ENCODE peak calls at places on chromosome X, in nine cellular contexts. Z, I, T, U, V, B, D, S and J are unnamed samples.

GRCh38 chrX:153700967-153701366 is 13.2 kb downstream of the SLC6A8 start:
- DNase-seq in Z (no peak), S (no peak), V (no peak), T (no peak), I (no peak), B (no peak), D (no peak), U (no peak), J (no peak)

GRCh38 chrX:133302775-133303445 is 84.8 kb upstream of the TFDP3 start:
- DNase-seq in I (no peak), V (peak; percentile 62), S (no peak), D (no peak), T (no peak), B (no peak), Z (no peak), U (no peak), J (no peak)

GRCh38 chrX:39759526-39760224 is 338.1 kb downstream of the BCOR start:
- DNase-seq in D (peak; percentile 66), Z (no peak), I (no peak), B (peak; percentile 53), T (peak; percentile 39), U (peak; percentile 45), S (no peak), V (peak; percentile 19), J (no peak)

GRCh38 chrX:47143894-47144625 is 442 bp downstream of the NDUFB11 start:
- DNase-seq in D (no peak), V (no peak), Z (no peak), U (peak; percentile 61), T (peak; percentile 72), I (peak; percentile 59), S (no peak), B (no peak), J (peak; percentile 55)

GRCh38 chrX:113743069-113743468 is 840.8 kb upstream of the HTR2C start:
- DNase-seq in U (no peak), Z (no peak), I (no peak), D (no peak), S (peak; percentile 50), V (no peak), B (no peak), T (no peak), J (no peak)

GRCh38 chrX:11757397-11757728 is 674 bp upstream of the MSL3 start:
- DNase-seq in S (peak; percentile 4), T (no peak), V (no peak), Z (no peak), B (no peak), U (no peak), I (no peak), D (no peak), J (no peak)

GRCh38 chrX:103063191-103063845 is 653 bp downstream of the BEX1 start:
- DNase-seq in I (peak; percentile 60), D (no peak), T (peak; percentile 78), U (no peak), B (no peak), S (no peak), V (peak; percentile 43), Z (no peak), J (peak; percentile 2)

GRCh38 chrX:56986138-56986537 is 9.2 kb downstream of the SPIN3 start:
- DNase-seq in I (no peak), D (no peak), V (no peak), T (no peak), B (no peak), S (no peak), U (no peak), Z (no peak), J (no peak)

GRCh38 chrX:153443476-153444332 is 2.2 kb downstream of the TREX2 start:
- DNase-seq in D (no peak), V (peak; percentile 47), I (no peak), Z (no peak), T (no peak), B (no peak), S (no peak), U (no peak), J (peak; percentile 7)

GRCh38 chrX:50067435-50068292 is 133.1 kb downstream of the AKAP4 start:
- DNase-seq in B (no peak), I (peak; percentile 79), Z (no peak), V (no peak), U (peak; percentile 5), S (no peak), T (peak; percentile 66), D (no peak), J (no peak)

GRCh38 chrX:104668550-104668949 is 102.6 kb downstream of the IL1RAPL2 start:
- DNase-seq in D (no peak), U (peak; percentile 0), I (peak; percentile 33), B (no peak), Z (no peak), S (no peak), V (peak; percentile 57), T (no peak), J (no peak)

GRCh38 chrX:5528057-5528456 is 700.6 kb downstream of the NLGN4X start:
- DNase-seq in I (no peak), S (no peak), D (no peak), B (no peak), V (no peak), Z (no peak), T (no peak), U (no peak), J (no peak)

GRCh38 chrX:155718964-155719586 is 106.3 kb upstream of the TMLHE start:
- DNase-seq in Z (no peak), D (no peak), V (no peak), U (no peak), T (no peak), B (no peak), I (no peak), S (no peak), J (no peak)

GRCh38 chrX:38864165-38864564 is 62.9 kb downstream of the MID1IP1 start:
- DNase-seq in T (no peak), I (no peak), S (no peak), D (no peak), V (no peak), B (no peak), Z (no peak), U (no peak), J (no peak)

GRCh38 chrX:137031517-137032377 is 2.0 kb downstream of the GPR101 start:
- DNase-seq in U (no peak), S (peak; percentile 65), V (peak; percentile 48), D (no peak), T (peak; percentile 72), B (no peak), Z (no peak), I (peak; percentile 68), J (no peak)

GRCh38 chrX:147875866-147876596 is 35.7 kb upstream of the FMR1 start:
- DNase-seq in U (no peak), V (no peak), Z (no peak), B (no peak), I (no peak), D (no peak), T (no peak), S (no peak), J (no peak)

GRCh38 chrX:107857815-107858214 is 32.1 kb downstream of the MID2 start:
- DNase-seq in I (no peak), D (no peak), B (no peak), Z (no peak), T (no peak), S (no peak), U (no peak), V (no peak), J (no peak)

GRCh38 chrX:109782994-109783711 is 50.1 kb upstream of the ACSL4 start:
- DNase-seq in V (no peak), Z (no peak), T (no peak), D (no peak), I (no peak), B (no peak), U (no peak), S (no peak), J (no peak)

GRCh38 chrX:44667771-44668170 is 125.1 kb upstream of the FUNDC1 start:
- DNase-seq in B (no peak), V (no peak), Z (no peak), T (no peak), I (no peak), U (no peak), S (no peak), D (no peak), J (no peak)

GRCh38 chrX:103789004-103789403 is 12.4 kb downstream of the PLP1 start:
- DNase-seq in U (no peak), S (no peak), D (no peak), T (no peak), I (no peak), B (no peak), Z (no peak), V (no peak), J (no peak)

GRCh38 chrX:81900522-81900921 is 698.6 kb downstream of the SH3BGRL start:
- DNase-seq in B (no peak), Z (no peak), U (no peak), D (no peak), I (no peak), V (peak; percentile 54), S (no peak), T (no peak), J (no peak)
- TF ChIP-seq CTCF in B (no peak), Z (no peak), U (no peak), D (no peak), I (no peak), V (no peak), S (no peak), T (no peak), J (no peak)

DNA sequence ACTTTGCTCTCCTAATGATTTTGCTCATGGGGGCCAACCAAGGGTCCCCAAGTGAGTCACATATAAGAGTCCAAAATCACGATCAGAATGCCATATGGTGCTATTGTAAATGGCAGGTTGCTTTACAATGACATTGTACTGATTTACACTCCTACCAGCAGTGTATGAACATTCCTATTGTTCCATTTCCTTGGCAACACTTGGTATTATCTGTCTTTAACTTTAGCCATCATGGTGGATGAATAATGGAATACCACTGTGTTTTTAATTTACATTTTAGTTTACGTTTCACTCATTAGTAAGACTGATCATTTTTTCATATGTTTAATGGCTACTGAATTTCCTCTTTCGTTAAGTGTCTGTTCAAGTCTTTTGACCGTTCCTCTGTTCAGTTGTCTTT is 96.5 kb downstream of the NYX start:
- DNase-seq in V (no peak), D (no peak), U (no peak), T (no peak), I (no peak), B (no peak), Z (no peak), S (no peak), J (no peak)
- H3K27ac ChIP-seq in V (no peak overlapping the region), D (no peak overlapping the region), U (no peak overlapping the region), T (no peak overlapping the region), I (no peak overlapping the region), B (no peak overlapping the region), Z (no peak overlapping the region), S (no peak overlapping the region), J (no peak overlapping the region)

GRCh38 chrX:68710870-68711576 is 63.6 kb downstream of the STARD8 start:
- DNase-seq in V (peak; percentile 65), Z (no peak), U (peak; percentile 73), T (peak; percentile 73), D (no peak), I (peak; percentile 76), B (peak; percentile 52), S (no peak), J (peak; percentile 54)
- TF ChIP-seq CTCF in V (peak; percentile 77), Z (no peak), U (peak; percentile 54), T (peak; percentile 68), D (peak; percentile 35), I (peak; percentile 83), B (peak; percentile 37), S (peak; percentile 41), J (no peak)

DNA sequence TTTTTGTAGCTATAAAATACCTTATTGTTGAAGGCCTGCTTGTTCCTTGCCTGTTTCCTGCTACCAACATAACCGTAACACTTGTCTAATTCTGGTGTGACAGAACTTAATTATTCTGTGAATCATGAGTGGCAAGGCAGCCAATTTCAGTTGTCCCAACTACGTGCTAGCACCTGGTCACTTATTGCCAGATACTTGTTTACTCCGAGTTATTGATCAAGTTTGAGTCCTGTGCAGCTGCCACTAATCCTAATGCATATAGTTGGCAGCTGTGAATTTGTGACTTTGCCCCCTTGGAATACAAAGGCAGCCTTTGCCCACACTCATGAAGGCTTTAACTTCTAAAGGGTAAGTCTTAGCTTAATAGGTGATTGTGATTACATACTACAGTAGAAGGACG is 7.8 kb upstream of the RNF128 start:
- DNase-seq in I (no peak), D (no peak), Z (no peak), T (no peak), V (no peak), S (no peak), U (no peak), B (no peak), J (no peak)
- H3K27ac ChIP-seq in I (no peak overlapping the region), D (no peak overlapping the region), Z (no peak overlapping the region), T (no peak overlapping the region), V (no peak overlapping the region), S (no peak overlapping the region), U (no peak overlapping the region), B (no peak overlapping the region), J (no peak overlapping the region)